ENCODE peak calls at places on chromosomes 7 and 10, in six cellular contexts. L is osteocyte, K is PC-3, P is activated T-cell treated with anti-CD3 and anti-CD28 coated beads for 48 hours, Z is EL, J is foreskin fibroblast. N is an unnamed sample.

GRCh38 chr7:66376264-66376945 is 171.3 kb downstream of the TPST1 start:
- DNase-seq in Z (no peak), J (no peak), P (no peak), K (no peak), L (no peak), N (no peak)

GRCh38 chr10:90417056-90417455 is 440.8 kb downstream of the HTR7 start:
- DNase-seq in L (no peak), P (no peak), J (peak), K (peak), Z (peak), N (no peak)

GRCh38 chr10:129605986-129606518 is 139.0 kb downstream of the MGMT start:
- DNase-seq in J (no peak), K (no peak), Z (no peak), P (no peak), L (no peak), N (peak)

GRCh38 chr7:192701-193536 is 548 bp downstream of the FAM20C start:
- DNase-seq in K (no peak), P (no peak), Z (peak), J (peak), L (no peak), N (no peak)

GRCh38 chr10:124062390-124062789 is 31.0 kb downstream of the CHST15 start:
- DNase-seq in P (no peak), J (no peak), L (no peak), K (no peak), Z (no peak), N (no peak)

GRCh38 chr10:70584366-70584765 is 18.2 kb downstream of the PRF1 start:
- DNase-seq in Z (no peak), P (no peak), J (no peak), L (no peak), K (no peak), N (no peak)

GRCh38 chr10:61000769-61001730 is 57.1 kb upstream of the RHOBTB1 start:
- DNase-seq in P (peak), Z (peak), K (peak), J (peak), L (peak), N (peak)

GRCh38 chr7:17716816-17717215 is 223.5 kb downstream of the SNX13 start:
- DNase-seq in K (no peak), P (no peak), J (no peak), Z (no peak), L (no peak), N (no peak)

GRCh38 chr10:110219884-110220283 is 12.5 kb downstream of the MXI1 start:
- DNase-seq in Z (no peak), J (no peak), K (no peak), L (no peak), P (no peak), N (no peak)

GRCh38 chr7:128081351-128081750 is 50.1 kb upstream of the LRRC4 start:
- DNase-seq in K (no peak), Z (no peak), L (no peak), J (no peak), P (no peak), N (no peak)

GRCh38 chr10:11170993-11171416 is 153.3 kb downstream of the CELF2 start:
- DNase-seq in J (no peak), K (no peak), Z (no peak), P (peak), L (no peak), N (no peak)

GRCh38 chr7:131861620-131862346 is 305.4 kb upstream of the PODXL start:
- DNase-seq in K (peak), L (no peak), J (peak), P (no peak), Z (peak), N (no peak)

GRCh38 chr7:1382553-1383397 is 76.5 kb downstream of the MICALL2 start:
- DNase-seq in J (no peak), P (no peak), Z (no peak), K (no peak), L (no peak), N (no peak)

GRCh38 chr10:132143162-132143561 is 43.6 kb upstream of the DPYSL4 start:
- DNase-seq in L (no peak), J (peak), Z (peak), P (no peak), K (no peak), N (no peak)

GRCh38 chr10:94407668-94408067 is 5.3 kb downstream of the TBC1D12 start:
- DNase-seq in K (no peak), P (no peak), L (no peak), Z (no peak), J (no peak), N (no peak)

GRCh38 chr10:112820320-112820719 is 129.7 kb upstream of the TCF7L2 start:
- DNase-seq in Z (no peak), K (no peak), L (no peak), P (no peak), J (no peak), N (no peak)

GRCh38 chr10:58477122-58477521 is 35.5 kb upstream of the BICC1 start:
- DNase-seq in P (no peak), L (no peak), J (peak), Z (peak), K (no peak), N (peak)

GRCh38 chr7:128863433-128863989 is 855 bp downstream of the ATP6V1F start:
- DNase-seq in J (peak), K (peak), L (no peak), Z (peak), P (peak), N (peak)

GRCh38 chr7:129780257-129781127 is 169.0 kb downstream of the NRF1 start:
- DNase-seq in Z (peak), P (peak), K (peak), J (peak), L (no peak), N (peak)

GRCh38 chr7:26987338-26987737 is 108.5 kb downstream of the HOXA1 start:
- DNase-seq in P (no peak), Z (no peak), K (no peak), J (no peak), L (no peak), N (no peak)

GRCh38 chr7:106064329-106064728 is 47.8 kb downstream of the SYPL1 start:
- DNase-seq in J (no peak), K (no peak), P (no peak), Z (no peak), L (no peak), N (peak)

GRCh38 chr10:86049442-86049841 is 317.2 kb downstream of the GRID1 start:
- DNase-seq in J (no peak), K (no peak), Z (no peak), L (no peak), P (no peak), N (peak)

GRCh38 chr10:6200588-6201510 is 1.9 kb upstream of the PFKFB3 start:
- DNase-seq in K (peak), J (peak), P (peak), L (no peak), Z (peak), N (peak)

GRCh38 chr7:156585926-156586325 is 54.6 kb upstream of the RNF32 start:
- DNase-seq in Z (no peak), J (no peak), P (no peak), L (no peak), K (no peak), N (no peak)

GRCh38 chr7:47712416-47712815 is 130.5 kb upstream of the TNS3 start:
- DNase-seq in L (peak), K (no peak), Z (no peak), P (no peak), J (no peak), N (no peak)

GRCh38 chr10:69494626-69495558 is 43.6 kb downstream of the TSPAN15 start:
- DNase-seq in P (no peak), L (no peak), K (no peak), J (no peak), Z (no peak), N (no peak)

GRCh38 chr7:75039709-75040108 is 33.9 kb downstream of the RCC1L start:
- DNase-seq in L (no peak), J (no peak), P (no peak), Z (no peak), K (no peak), N (no peak)

GRCh38 chr10:99442394-99442793 is 12.0 kb upstream of the GOT1 start:
- DNase-seq in Z (no peak), K (no peak), J (no peak), P (no peak), L (no peak), N (no peak)

GRCh38 chr10:77210645-77211044 is 427.0 kb downstream of the KCNMA1 start:
- DNase-seq in K (no peak), Z (no peak), L (no peak), P (no peak), J (no peak), N (no peak)

GRCh38 chr10:25061711-25062455 is 45.5 kb downstream of the THNSL1 start:
- DNase-seq in Z (peak), P (no peak), J (no peak), L (no peak), K (peak), N (peak)